ENCODE peak calls at places on chromosome 12, in six cellular contexts. F is AG10803, G is mucosa of descending colon, J is transverse colon, E is WTC11, A is prostate gland. W is an unnamed sample.

GRCh38 chr12:12779529-12779928 is 5.9 kb upstream of the APOLD1 start:
- DNase-seq in G (no peak), J (no peak), A (no peak), E (no peak), F (peak), W (no peak)

GRCh38 chr12:54560374-54560858 is 11.0 kb downstream of the PDE1B start:
- DNase-seq in F (peak), E (peak), J (peak), A (peak), G (peak), W (peak)

GRCh38 chr12:111692575-111693210 is 6.8 kb downstream of the ACAD10 start:
- DNase-seq in E (peak), G (no peak), J (no peak), F (no peak), A (no peak), W (peak)

GRCh38 chr12:123942911-123943648 is 29.6 kb downstream of the CCDC92 start:
- DNase-seq in G (no peak), F (peak), A (no peak), E (no peak), J (no peak), W (no peak)

GRCh38 chr12:122123051-122123760 is 44.6 kb downstream of the MLXIP start:
- DNase-seq in E (peak), J (peak), F (peak), A (peak), G (no peak), W (peak)

GRCh38 chr12:80676856-80677255 is 30.6 kb upstream of the MYF6 start:
- DNase-seq in J (no peak), G (no peak), A (no peak), E (no peak), F (no peak), W (no peak)

GRCh38 chr12:21809100-21809499 is 34.6 kb upstream of the KCNJ8 start:
- DNase-seq in G (no peak), F (no peak), E (no peak), A (no peak), J (no peak), W (no peak)

GRCh38 chr12:60980558-60980957 is 1279.6 kb upstream of the USP15 start:
- DNase-seq in F (no peak), G (no peak), A (no peak), E (no peak), J (no peak), W (no peak)

GRCh38 chr12:55885113-55885512 is 42.4 kb upstream of the MMP19 start:
- DNase-seq in A (no peak), J (no peak), E (no peak), F (no peak), G (no peak), W (no peak)

GRCh38 chr12:118151755-118152154 is 15.8 kb downstream of the PEBP1 start:
- DNase-seq in A (no peak), J (no peak), E (no peak), F (no peak), G (no peak), W (no peak)

GRCh38 chr12:459430-460258 is at the start of gene B4GALNT3:
- DNase-seq in A (peak), G (peak), J (peak), E (peak), F (no peak), W (peak)

GRCh38 chr12:18595406-18595805 is 142.4 kb downstream of the PLCZ1 start:
- DNase-seq in F (peak), E (no peak), J (no peak), A (no peak), G (no peak), W (no peak)

GRCh38 chr12:5650804-5651461 is 219.0 kb downstream of the NTF3 start:
- DNase-seq in F (no peak), A (no peak), J (no peak), G (no peak), E (no peak), W (no peak)

GRCh38 chr12:123532808-123533649 is 490 bp downstream of the RILPL1 start:
- DNase-seq in E (peak), J (peak), G (peak), F (peak), A (no peak), W (peak)

GRCh38 chr12:11508699-11509098 is 113.3 kb upstream of the PRB2 start:
- DNase-seq in A (no peak), E (no peak), G (no peak), J (no peak), F (peak), W (no peak)

GRCh38 chr12:116594325-116595038 is 35.3 kb downstream of the MAP1LC3B2 start:
- DNase-seq in A (no peak), E (no peak), G (peak), J (peak), F (no peak), W (no peak)

GRCh38 chr12:101935769-101936741 is 58.7 kb downstream of the DRAM1 start:
- DNase-seq in J (peak), F (peak), E (no peak), G (no peak), A (no peak), W (no peak)

GRCh38 chr12:124593851-124594401 is 26.5 kb upstream of the NCOR2 start:
- DNase-seq in F (no peak), E (no peak), J (no peak), A (no peak), G (no peak), W (no peak)

GRCh38 chr12:41511247-41511646 is 323.1 kb downstream of the PDZRN4 start:
- DNase-seq in E (no peak), G (no peak), F (no peak), J (no peak), A (no peak), W (no peak)

GRCh38 chr12:40691913-40692616 is at the start of gene CNTN1:
- DNase-seq in G (peak), J (peak), F (peak), E (peak), A (peak), W (peak)

GRCh38 chr12:9710584-9711375 is 22.1 kb downstream of the CLECL1 start:
- DNase-seq in G (no peak), E (no peak), A (no peak), J (no peak), F (no peak), W (no peak)

GRCh38 chr12:109604902-109605536 is 31.4 kb downstream of the MVK start:
- DNase-seq in A (no peak), J (no peak), E (no peak), F (no peak), G (no peak), W (no peak)

GRCh38 chr12:45089417-45089816 is 38.5 kb upstream of the DBX2 start:
- DNase-seq in J (no peak), G (no peak), A (no peak), F (no peak), E (no peak), W (no peak)

GRCh38 chr12:943051-943450 is 6.4 kb downstream of the RAD52 start:
- DNase-seq in G (no peak), A (no peak), J (no peak), E (no peak), F (no peak), W (no peak)

GRCh38 chr12:120093336-120093591 is 23.3 kb downstream of the RAB35 start:
- DNase-seq in E (no peak), F (no peak), A (no peak), G (peak), J (no peak), W (no peak)

GRCh38 chr12:14554281-14555008 is 13.2 kb downstream of the PLBD1 start:
- DNase-seq in E (no peak), A (peak), F (peak), J (peak), G (peak), W (no peak)

GRCh38 chr12:94290353-94290752 is 142.0 kb downstream of the PLXNC1 start:
- DNase-seq in E (no peak), F (no peak), J (no peak), A (no peak), G (no peak), W (no peak)

GRCh38 chr12:125403145-125403789 is 338.0 kb downstream of the AACS start:
- DNase-seq in G (no peak), A (no peak), F (peak), J (no peak), E (peak), W (no peak)

GRCh38 chr12:47590771-47591368 is 115.0 kb downstream of the RPAP3 start:
- DNase-seq in E (no peak), G (no peak), A (no peak), J (no peak), F (peak), W (no peak)

GRCh38 chr12:4849024-4849594 is 60.6 kb upstream of the KCNA1 start:
- DNase-seq in G (no peak), J (no peak), A (no peak), E (no peak), F (peak), W (no peak)

GRCh38 chr12:64836856-64837255 is 12.4 kb downstream of the TBC1D30 start:
- DNase-seq in G (no peak), F (no peak), J (no peak), E (no peak), A (peak), W (no peak)

GRCh38 chr12:64840129-64840528 is 15.7 kb downstream of the TBC1D30 start:
- DNase-seq in G (no peak), F (no peak), E (no peak), J (no peak), A (no peak), W (no peak)

GRCh38 chr12:64835926-64836325 is 11.5 kb downstream of the TBC1D30 start:
- DNase-seq in G (no peak), E (no peak), F (no peak), J (peak), A (no peak), W (no peak)

GRCh38 chr12:64833928-64834327 is 9.5 kb downstream of the TBC1D30 start:
- DNase-seq in J (no peak), E (no peak), G (no peak), F (no peak), A (no peak), W (no peak)

GRCh38 chr12:64837427-64837826 is 13.0 kb downstream of the TBC1D30 start:
- DNase-seq in E (no peak), J (no peak), A (no peak), F (no peak), G (no peak), W (no peak)
- TF ChIP-seq CTCF in E (no peak), J (no peak), A (no peak), F (no peak), G (no peak), W (no peak)

GRCh38 chr12:127025545-127025944 is 1241.4 kb upstream of the TMEM132C start:
- DNase-seq in F (peak), E (no peak), A (no peak), G (no peak), J (no peak), W (no peak)
- TF ChIP-seq CTCF in F (peak), E (no peak), A (no peak), G (no peak), J (no peak), W (no peak)

GRCh38 chr12:70849265-70849960 is 71.1 kb downstream of the PTPRR start:
- DNase-seq in J (no peak), G (no peak), F (peak), E (no peak), A (no peak), W (no peak)
- TF ChIP-seq CTCF in J (peak), G (peak), F (peak), E (no peak), A (peak), W (no peak)

GRCh38 chr12:130911933-130912332 is 40.1 kb downstream of the RAN start:
- DNase-seq in F (no peak), E (no peak), A (no peak), J (no peak), G (no peak), W (no peak)

GRCh38 chr12:130919115-130919514 is 34.6 kb upstream of the ADGRD1 start:
- DNase-seq in E (no peak), F (no peak), J (no peak), A (no peak), G (no peak), W (no peak)

GRCh38 chr12:130917607-130918006 is 36.1 kb upstream of the ADGRD1 start:
- DNase-seq in A (no peak), J (no peak), E (no peak), G (no peak), F (no peak), W (no peak)

GRCh38 chr12:130920119-130920703 is 33.5 kb upstream of the ADGRD1 start:
- DNase-seq in J (no peak), F (peak), G (no peak), E (no peak), A (no peak), W (no peak)

DNA sequence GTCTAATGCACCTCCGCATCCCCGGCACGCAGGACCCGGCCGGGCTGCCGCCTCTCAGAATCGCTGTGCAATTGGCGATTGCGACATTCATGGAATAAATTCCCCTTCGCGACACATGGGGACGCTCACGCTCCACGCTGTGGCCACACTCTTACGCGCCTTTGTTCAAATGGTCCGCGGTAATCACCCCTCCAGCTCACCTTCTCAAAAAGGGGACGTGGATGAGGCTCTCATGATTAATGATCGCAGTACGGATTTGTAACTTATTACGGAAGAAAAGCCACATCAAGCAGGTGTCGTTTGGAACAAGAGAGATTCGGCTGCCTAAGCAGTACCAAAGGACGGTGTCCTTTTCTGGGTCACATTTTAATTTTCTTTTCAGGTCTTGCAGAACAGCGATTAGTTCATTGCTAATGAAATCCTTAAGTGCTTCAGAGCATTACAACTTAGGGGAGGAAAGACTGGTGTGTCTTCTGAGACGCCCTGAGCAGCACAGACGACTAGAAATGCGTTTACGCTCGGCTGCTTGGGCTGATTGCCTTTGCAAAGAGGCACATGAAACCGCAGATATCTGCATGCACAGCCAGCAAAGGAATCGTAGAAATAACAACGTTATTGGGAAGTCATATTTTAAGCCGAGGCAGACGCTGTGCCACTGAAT is 37.3 kb upstream of the ADGRD1 start:
- DNase-seq in E (peak), G (no peak), F (peak), A (no peak), J (peak), W (peak)
- TF ChIP-seq CTCF in E (peak), G (peak), F (peak), A (peak), J (peak), W (peak)

DNA sequence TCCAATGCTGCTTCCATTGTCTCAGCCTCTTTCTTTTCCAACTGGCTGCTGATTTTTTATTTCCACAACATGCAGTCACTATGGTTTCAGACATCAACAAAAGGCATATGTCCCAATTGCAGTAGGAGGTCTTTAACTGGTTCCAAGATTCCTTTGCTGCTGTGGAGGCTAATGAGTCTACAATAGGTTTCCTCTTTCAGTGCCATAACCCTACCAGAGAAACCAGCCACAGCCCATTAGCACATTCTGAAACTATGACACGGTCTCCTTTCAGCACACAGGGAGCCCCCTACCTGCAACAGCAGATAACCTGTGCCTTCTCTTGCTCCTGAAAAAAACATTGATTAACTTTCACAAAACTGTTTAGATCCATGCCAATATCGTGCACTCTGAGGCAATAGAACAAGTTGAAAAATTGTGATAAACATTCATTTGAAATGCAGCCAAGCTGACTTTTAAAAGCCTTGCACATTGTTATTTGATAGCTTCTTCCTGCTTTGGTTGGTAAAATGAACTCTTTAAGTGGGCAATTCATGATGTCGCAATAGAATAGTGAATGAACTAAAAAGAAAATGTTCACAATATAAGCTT is 32.4 kb downstream of the PLEKHG7 start:
- DNase-seq in J (no peak), E (no peak), F (peak), A (peak), G (no peak), W (no peak)
- TF ChIP-seq CTCF in J (no peak), E (no peak), F (peak), A (no peak), G (no peak), W (no peak)

DNA sequence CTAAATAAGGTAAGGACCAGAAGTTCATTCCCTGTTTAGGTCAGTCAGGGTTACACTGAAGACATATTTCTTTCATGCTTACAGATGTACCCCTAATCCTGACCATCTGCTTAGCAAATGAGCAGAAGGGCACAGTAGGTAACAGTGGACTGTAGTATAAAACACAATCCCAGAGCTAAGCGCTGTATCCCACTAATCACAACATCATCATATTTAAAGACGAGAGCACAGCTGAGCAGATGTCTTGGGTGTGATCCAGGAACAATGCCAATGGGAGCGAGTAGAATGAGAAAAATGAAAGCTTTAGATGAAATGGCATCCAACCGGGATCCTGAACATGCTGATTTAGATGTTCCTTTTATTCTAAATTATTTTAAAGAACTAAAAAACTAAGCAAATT is 213.4 kb downstream of the CCER1 start:
- DNase-seq in E (no peak), J (no peak), F (peak), A (no peak), G (no peak), W (no peak)
- TF ChIP-seq CTCF in E (no peak), J (no peak), F (no peak), A (no peak), G (no peak), W (no peak)

GRCh38 chr12:82517808-82518207 is 159.5 kb downstream of the METTL25 start:
- DNase-seq in G (no peak), A (no peak), F (no peak), J (no peak), E (peak), W (no peak)
- TF ChIP-seq CTCF in G (no peak), A (no peak), F (no peak), J (no peak), E (no peak), W (no peak)